ENCODE peak calls at places on chromosomes 2 and 18, in five cellular contexts. L, Z, D, F and X are unnamed samples.

GRCh38 chr18:23173912-23174311 is 38.6 kb downstream of the CABLES1 start:
- DNase-seq in L (no peak), Z (no peak), D (no peak), F (no peak), X (no peak)

GRCh38 chr2:180208841-180209240 is 201.7 kb upstream of the CWC22 start:
- DNase-seq in L (no peak), Z (no peak), D (no peak), F (no peak), X (no peak)

GRCh38 chr18:24986611-24987270 is 365.2 kb downstream of the ZNF521 start:
- DNase-seq in L (no peak), Z (no peak), D (no peak), F (no peak), X (no peak)

GRCh38 chr2:190961918-190962487 is 52.0 kb downstream of the STAT1 start:
- DNase-seq in L (no peak), Z (no peak), D (no peak), F (no peak), X (no peak)

GRCh38 chr2:109339519-109339991 is 210.6 kb downstream of the SH3RF3 start:
- DNase-seq in L (no peak), Z (peak), D (no peak), F (no peak), X (peak)

GRCh38 chr18:50602466-50602865 is 42.6 kb downstream of the MAPK4 start:
- DNase-seq in L (no peak), Z (no peak), D (no peak), F (no peak), X (no peak)

GRCh38 chr2:23549821-23550535 is 165.0 kb downstream of the KLHL29 start:
- DNase-seq in L (no peak), Z (no peak), D (no peak), F (no peak), X (no peak)

GRCh38 chr18:31646332-31646822 is 38.0 kb downstream of the B4GALT6 start:
- DNase-seq in L (no peak), Z (no peak), D (peak), F (no peak), X (no peak)

GRCh38 chr2:239574434-239575156 is 173.8 kb upstream of the HDAC4 start:
- DNase-seq in L (no peak), Z (peak), D (no peak), F (no peak), X (no peak)

GRCh38 chr2:72132981-72133720 is 14.5 kb downstream of the CYP26B1 start:
- DNase-seq in L (no peak), Z (peak), D (no peak), F (no peak), X (no peak)

GRCh38 chr18:79275992-79276391 is 119.7 kb upstream of the NFATC1 start:
- DNase-seq in L (no peak), Z (no peak), D (no peak), F (no peak), X (peak)

GRCh38 chr18:62339106-62339988 is 14.2 kb downstream of the TNFRSF11A start:
- DNase-seq in L (peak), Z (no peak), D (peak), F (no peak), X (peak)

GRCh38 chr2:196165016-196165415 is 6.4 kb downstream of the STK17B start:
- DNase-seq in L (no peak), Z (no peak), D (no peak), F (no peak), X (no peak)

GRCh38 chr2:60745761-60746160 is 10.3 kb upstream of the PAPOLG start:
- DNase-seq in L (no peak), Z (no peak), D (no peak), F (no peak), X (no peak)

GRCh38 chr18:12726774-12727550 is 24.1 kb downstream of the PSMG2 start:
- DNase-seq in L (peak), Z (no peak), D (peak), F (peak), X (peak)

GRCh38 chr18:41917199-41917598 is 37.8 kb upstream of the PIK3C3 start:
- DNase-seq in L (no peak), Z (no peak), D (no peak), F (no peak), X (no peak)

GRCh38 chr2:163779970-163780597 is 44.3 kb upstream of the FIGN start:
- DNase-seq in L (no peak), Z (no peak), D (no peak), F (peak), X (peak)

GRCh38 chr2:21331625-21332370 is 208.0 kb downstream of the TDRD15 start:
- DNase-seq in L (no peak), Z (no peak), D (no peak), F (no peak), X (no peak)

GRCh38 chr18:55088000-55088401 is 128.7 kb upstream of the CCDC68 start:
- DNase-seq in L (no peak), Z (no peak), D (no peak), F (no peak), X (no peak)

GRCh38 chr2:122491011-122491410 is 735.6 kb downstream of the TSN start:
- DNase-seq in L (no peak), Z (no peak), D (no peak), F (no peak), X (peak)

GRCh38 chr18:55522011-55522410 is 66.0 kb downstream of the TCF4 start:
- DNase-seq in L (peak), Z (no peak), D (peak), F (no peak), X (peak)

GRCh38 chr2:208025814-208026184 is 472 bp upstream of the PLEKHM3 start:
- DNase-seq in L (no peak), Z (peak), D (peak), F (no peak), X (no peak)

GRCh38 chr18:8525692-8526091 is 83.5 kb upstream of the RAB12 start:
- DNase-seq in L (no peak), Z (no peak), D (no peak), F (no peak), X (no peak)

GRCh38 chr2:187575081-187576067 is 21.1 kb upstream of the TFPI start:
- DNase-seq in L (no peak), Z (no peak), D (no peak), F (no peak), X (peak)

GRCh38 chr2:2843969-2844548 is 513.0 kb upstream of the MYT1L start:
- DNase-seq in L (no peak), Z (no peak), D (peak), F (no peak), X (no peak)

GRCh38 chr2:119684553-119684952 is 5.6 kb downstream of the TMEM177 start:
- DNase-seq in L (no peak), Z (no peak), D (no peak), F (no peak), X (no peak)

GRCh38 chr2:167215595-167215994 is 327.3 kb downstream of the XIRP2 start:
- DNase-seq in L (no peak), Z (no peak), D (no peak), F (no peak), X (no peak)

GRCh38 chr2:21333694-21334093 is 209.9 kb downstream of the TDRD15 start:
- DNase-seq in L (no peak), Z (no peak), D (no peak), F (peak), X (no peak)

GRCh38 chr2:24124003-24124585 is 825 bp downstream of the FAM228B start:
- DNase-seq in L (no peak), Z (no peak), D (no peak), F (no peak), X (peak)

GRCh38 chr2:204842731-204843490 is 297.6 kb downstream of the PARD3B start:
- DNase-seq in L (peak), Z (no peak), D (peak), F (no peak), X (peak)

GRCh38 chr18:38545071-38545470 is 979.5 kb upstream of the CELF4 start:
- DNase-seq in L (no peak), Z (no peak), D (peak), F (no peak), X (peak)

GRCh38 chr18:37305084-37305483 is 260.5 kb downstream of the CELF4 start:
- DNase-seq in L (no peak), Z (no peak), D (no peak), F (no peak), X (no peak)

GRCh38 chr2:2271471-2271941 is 59.6 kb downstream of the MYT1L start:
- DNase-seq in L (peak), Z (no peak), D (no peak), F (peak), X (peak)

GRCh38 chr18:79785831-79786230 is 11.9 kb upstream of the KCNG2 start:
- DNase-seq in L (no peak), Z (peak), D (no peak), F (no peak), X (no peak)

GRCh38 chr2:164661349-164661748 is 40.1 kb upstream of the GRB14 start:
- DNase-seq in L (no peak), Z (no peak), D (no peak), F (no peak), X (peak)

GRCh38 chr2:68390600-68390999 is 25.5 kb downstream of the PLEK start:
- DNase-seq in L (no peak), Z (no peak), D (no peak), F (no peak), X (no peak)

GRCh38 chr2:240182001-240182400 is 41.5 kb upstream of the OTOS start:
- DNase-seq in L (no peak), Z (peak), D (no peak), F (no peak), X (no peak)

GRCh38 chr2:61789807-61790602 is 63.9 kb downstream of the FAM161A start:
- DNase-seq in L (no peak), Z (no peak), D (no peak), F (no peak), X (peak)